ENCODE peak calls at places on chromosomes 4 and X, in seven cellular contexts. U is AG09309; J is EL; D is GM19239; R is MG63; H is stimulated activated naive CD8-positive, alpha-beta T cell treated with anti-CD3 and anti-CD28 coated beads, Interleukin-15, Interleukin-2, amounts not matched to agents 100 U/mL and 50 U/mL, for 24 hours; I is GM13976. K is an unnamed sample.

GRCh38 chrX:14095702-14096101 is 66.0 kb upstream of the GEMIN8 start:
- DNase-seq in U (peak), J (peak), D (peak), R (peak), H (peak), I (peak), K (peak)

GRCh38 chrX:10524578-10524977 is 95.8 kb downstream of the MID1 start:
- DNase-seq in U (no peak), J (no peak), D (no peak), R (peak), H (no peak), I (no peak), K (no peak)

GRCh38 chrX:1212532-1212931 is at the start of gene CRLF2:
- DNase-seq in U (no peak), J (peak), D (no peak), R (peak), H (peak), I (peak), K (peak)

GRCh38 chrX:21166302-21166982 is 207.8 kb upstream of the CNKSR2 start:
- DNase-seq in U (no peak), J (peak), D (no peak), R (no peak), H (no peak), I (no peak), K (no peak)

GRCh38 chrX:130705591-130705990 is 197.4 kb downstream of the ENOX2 start:
- DNase-seq in U (no peak), J (no peak), D (no peak), R (no peak), H (no peak), I (no peak), K (no peak)

GRCh38 chr4:7332216-7333023 is 102.3 kb downstream of the PSAPL1 start:
- DNase-seq in U (peak), J (peak), D (no peak), R (peak), H (no peak), I (no peak), K (no peak)

GRCh38 chr4:105895609-105896460 is 564 bp downstream of the NPNT start:
- DNase-seq in U (no peak), J (no peak), D (no peak), R (peak), H (peak), I (peak), K (peak)

GRCh38 chr4:16075975-16076757 is 7.7 kb downstream of the PROM1 start:
- DNase-seq in U (no peak), J (no peak), D (no peak), R (no peak), H (no peak), I (no peak), K (no peak)

GRCh38 chr4:148335133-148335532 is 107.1 kb downstream of the NR3C2 start:
- DNase-seq in U (no peak), J (no peak), D (no peak), R (no peak), H (no peak), I (no peak), K (no peak)

GRCh38 chr4:128796934-128797333 is 12.6 kb upstream of the JADE1 start:
- DNase-seq in U (no peak), J (no peak), D (no peak), R (peak), H (no peak), I (no peak), K (no peak)

GRCh38 chr4:3660086-3660927 is 105.9 kb upstream of the ADRA2C start:
- DNase-seq in U (no peak), J (no peak), D (no peak), R (peak), H (no peak), I (no peak), K (no peak)

GRCh38 chrX:106300239-106300638 is 132.1 kb downstream of the PWWP3B start:
- DNase-seq in U (no peak), J (no peak), D (no peak), R (no peak), H (no peak), I (no peak), K (no peak)

GRCh38 chr4:5125326-5125725 is 74.0 kb downstream of the STK32B start:
- DNase-seq in U (no peak), J (no peak), D (no peak), R (no peak), H (no peak), I (no peak), K (no peak)

GRCh38 chr4:67122029-67122428 is 423.3 kb downstream of the CENPC start:
- DNase-seq in U (no peak), J (peak), D (no peak), R (no peak), H (no peak), I (no peak), K (no peak)

K was measured in GM20000.